ENCODE peak calls at places on chromosomes 2 and 18, in nine cellular contexts. One of them, this sample, is unnamed.

GRCh38 chr2:69118609-69119008 is 105.6 kb downstream of the ANTXR1 start:
- DNase-seq in GM12865: no peak
- DNase-seq in GM23338: no peak
- DNase-seq in tibial nerve: no peak
- DNase-seq in fibroblast of lung: peak; percentile 45
- DNase-seq in heart left ventricle: no peak
- DNase-seq in AG04450: no peak
- DNase-seq in lower leg skin: no peak
- DNase-seq in GM23248: peak; percentile 44
- DNase-seq in this sample: peak; percentile 32

GRCh38 chr2:14148186-14148585 is 484.3 kb upstream of the LRATD1 start:
- DNase-seq in GM12865: no peak
- DNase-seq in GM23338: no peak
- DNase-seq in tibial nerve: no peak
- DNase-seq in fibroblast of lung: peak; percentile 81
- DNase-seq in heart left ventricle: no peak
- DNase-seq in AG04450: no peak
- DNase-seq in lower leg skin: no peak
- DNase-seq in GM23248: no peak
- DNase-seq in this sample: peak; percentile 8

GRCh38 chr2:45836316-45836715 is 184.8 kb downstream of the PRKCE start:
- DNase-seq in GM12865: no peak
- DNase-seq in GM23338: peak; percentile 17
- DNase-seq in tibial nerve: no peak
- DNase-seq in fibroblast of lung: no peak
- DNase-seq in heart left ventricle: no peak
- DNase-seq in AG04450: no peak
- DNase-seq in lower leg skin: peak; percentile 53
- DNase-seq in GM23248: no peak
- DNase-seq in this sample: no peak

GRCh38 chr2:37344453-37345361 is at the start of gene QPCT:
- DNase-seq in GM12865: peak; percentile 19
- DNase-seq in GM23338: peak; percentile 46
- DNase-seq in tibial nerve: peak; percentile 16
- DNase-seq in fibroblast of lung: peak; percentile 11
- DNase-seq in heart left ventricle: peak; percentile 47
- DNase-seq in AG04450: no peak
- DNase-seq in lower leg skin: peak; percentile 91
- DNase-seq in GM23248: peak; percentile 80
- DNase-seq in this sample: peak; percentile 59

GRCh38 chr18:79523221-79523737 is 127.5 kb downstream of the NFATC1 start:
- DNase-seq in GM12865: peak; percentile 35
- DNase-seq in GM23338: no peak
- DNase-seq in tibial nerve: no peak
- DNase-seq in fibroblast of lung: no peak
- DNase-seq in heart left ventricle: no peak
- DNase-seq in AG04450: no peak
- DNase-seq in lower leg skin: no peak
- DNase-seq in GM23248: no peak
- DNase-seq in this sample: no peak

GRCh38 chr2:154466226-154466625 is 232.3 kb upstream of the KCNJ3 start:
- DNase-seq in GM12865: no peak
- DNase-seq in GM23338: no peak
- DNase-seq in tibial nerve: no peak
- DNase-seq in fibroblast of lung: no peak
- DNase-seq in heart left ventricle: no peak
- DNase-seq in AG04450: no peak
- DNase-seq in lower leg skin: no peak
- DNase-seq in GM23248: no peak
- DNase-seq in this sample: no peak

GRCh38 chr2:172052000-172052983 is 33.0 kb upstream of the DLX1 start:
- DNase-seq in GM12865: no peak
- DNase-seq in GM23338: no peak
- DNase-seq in tibial nerve: no peak
- DNase-seq in fibroblast of lung: peak; percentile 73
- DNase-seq in heart left ventricle: no peak
- DNase-seq in AG04450: no peak
- DNase-seq in lower leg skin: no peak
- DNase-seq in GM23248: no peak
- DNase-seq in this sample: no peak

GRCh38 chr18:43422483-43422882 is 145.2 kb upstream of the SYT4 start:
- DNase-seq in GM12865: no peak
- DNase-seq in GM23338: peak; percentile 63
- DNase-seq in tibial nerve: no peak
- DNase-seq in fibroblast of lung: peak; percentile 10
- DNase-seq in heart left ventricle: no peak
- DNase-seq in AG04450: no peak
- DNase-seq in lower leg skin: no peak
- DNase-seq in GM23248: peak; percentile 8
- DNase-seq in this sample: peak; percentile 31

GRCh38 chr2:231190531-231191197 is 7.8 kb upstream of the ARMC9 start:
- DNase-seq in GM12865: no peak
- DNase-seq in GM23338: peak; percentile 83
- DNase-seq in tibial nerve: no peak
- DNase-seq in fibroblast of lung: peak; percentile 48
- DNase-seq in heart left ventricle: peak; percentile 72
- DNase-seq in AG04450: no peak
- DNase-seq in lower leg skin: peak; percentile 87
- DNase-seq in GM23248: peak; percentile 54
- DNase-seq in this sample: peak; percentile 28

GRCh38 chr2:2825516-2826208 is 494.6 kb upstream of the MYT1L start:
- DNase-seq in GM12865: no peak
- DNase-seq in GM23338: no peak
- DNase-seq in tibial nerve: no peak
- DNase-seq in fibroblast of lung: no peak
- DNase-seq in heart left ventricle: peak; percentile 7
- DNase-seq in AG04450: no peak
- DNase-seq in lower leg skin: peak; percentile 73
- DNase-seq in GM23248: no peak
- DNase-seq in this sample: no peak

GRCh38 chr2:54663424-54664030 is 59.9 kb upstream of the EML6 start:
- DNase-seq in GM12865: no peak
- DNase-seq in GM23338: no peak
- DNase-seq in tibial nerve: no peak
- DNase-seq in fibroblast of lung: no peak
- DNase-seq in heart left ventricle: no peak
- DNase-seq in AG04450: no peak
- DNase-seq in lower leg skin: no peak
- DNase-seq in GM23248: no peak
- DNase-seq in this sample: no peak

GRCh38 chr2:58606799-58607198 is 365.7 kb upstream of the FANCL start:
- DNase-seq in GM12865: no peak
- DNase-seq in GM23338: no peak
- DNase-seq in tibial nerve: no peak
- DNase-seq in fibroblast of lung: peak; percentile 68
- DNase-seq in heart left ventricle: no peak
- DNase-seq in AG04450: no peak
- DNase-seq in lower leg skin: no peak
- DNase-seq in GM23248: peak; percentile 74
- DNase-seq in this sample: peak; percentile 0

GRCh38 chr2:105399207-105399861 is 483 bp upstream of the FHL2 start:
- DNase-seq in GM12865: no peak
- DNase-seq in GM23338: peak; percentile 71
- DNase-seq in tibial nerve: no peak
- DNase-seq in fibroblast of lung: no peak
- DNase-seq in heart left ventricle: no peak
- DNase-seq in AG04450: no peak
- DNase-seq in lower leg skin: no peak
- DNase-seq in GM23248: no peak
- DNase-seq in this sample: no peak

GRCh38 chr2:196537311-196537710 is 102.2 kb upstream of the CCDC150 start:
- DNase-seq in GM12865: no peak
- DNase-seq in GM23338: no peak
- DNase-seq in tibial nerve: no peak
- DNase-seq in fibroblast of lung: no peak
- DNase-seq in heart left ventricle: no peak
- DNase-seq in AG04450: no peak
- DNase-seq in lower leg skin: no peak
- DNase-seq in GM23248: no peak
- DNase-seq in this sample: no peak

GRCh38 chr18:79458131-79458838 is 62.6 kb downstream of the NFATC1 start:
- DNase-seq in GM12865: no peak
- DNase-seq in GM23338: no peak
- DNase-seq in tibial nerve: peak; percentile 61
- DNase-seq in fibroblast of lung: peak; percentile 64
- DNase-seq in heart left ventricle: peak; percentile 77
- DNase-seq in AG04450: peak; percentile 20
- DNase-seq in lower leg skin: peak; percentile 92
- DNase-seq in GM23248: peak; percentile 92
- DNase-seq in this sample: peak; percentile 68

GRCh38 chr2:110115291-110116032 is at the start of gene MALL:
- DNase-seq in GM12865: no peak
- DNase-seq in GM23338: peak; percentile 56
- DNase-seq in tibial nerve: no peak
- DNase-seq in fibroblast of lung: peak; percentile 45
- DNase-seq in heart left ventricle: no peak
- DNase-seq in AG04450: no peak
- DNase-seq in lower leg skin: peak; percentile 86
- DNase-seq in GM23248: peak; percentile 65
- DNase-seq in this sample: no peak

GRCh38 chr2:85009019-85009618 is 38.2 kb downstream of the KCMF1 start:
- DNase-seq in GM12865: peak; percentile 34
- DNase-seq in GM23338: no peak
- DNase-seq in tibial nerve: no peak
- DNase-seq in fibroblast of lung: no peak
- DNase-seq in heart left ventricle: no peak
- DNase-seq in AG04450: no peak
- DNase-seq in lower leg skin: no peak
- DNase-seq in GM23248: no peak
- DNase-seq in this sample: no peak

GRCh38 chr2:73265298-73266060 is 18.8 kb downstream of the FBXO41 start:
- DNase-seq in GM12865: no peak
- DNase-seq in GM23338: no peak
- DNase-seq in tibial nerve: no peak
- DNase-seq in fibroblast of lung: no peak
- DNase-seq in heart left ventricle: no peak
- DNase-seq in AG04450: no peak
- DNase-seq in lower leg skin: no peak
- DNase-seq in GM23248: no peak
- DNase-seq in this sample: no peak

GRCh38 chr18:61639886-61640285 is 252.9 kb downstream of the RNF152 start:
- DNase-seq in GM12865: no peak
- DNase-seq in GM23338: no peak
- DNase-seq in tibial nerve: no peak
- DNase-seq in fibroblast of lung: peak; percentile 58
- DNase-seq in heart left ventricle: no peak
- DNase-seq in AG04450: no peak
- DNase-seq in lower leg skin: no peak
- DNase-seq in GM23248: no peak
- DNase-seq in this sample: no peak

GRCh38 chr18:47773931-47774330 is 156.5 kb downstream of the SMAD2 start:
- DNase-seq in GM12865: no peak
- DNase-seq in GM23338: no peak
- DNase-seq in tibial nerve: no peak
- DNase-seq in fibroblast of lung: no peak
- DNase-seq in heart left ventricle: no peak
- DNase-seq in AG04450: no peak
- DNase-seq in lower leg skin: no peak
- DNase-seq in GM23248: no peak
- DNase-seq in this sample: no peak

GRCh38 chr2:200964498-200964897 is 1.0 kb upstream of the ORC2 start:
- DNase-seq in GM12865: no peak
- DNase-seq in GM23338: no peak
- DNase-seq in tibial nerve: no peak
- DNase-seq in fibroblast of lung: no peak
- DNase-seq in heart left ventricle: no peak
- DNase-seq in AG04450: no peak
- DNase-seq in lower leg skin: no peak
- DNase-seq in GM23248: no peak
- DNase-seq in this sample: no peak
- H3K4me3 ChIP-seq in GM12865: peak overlapping the region; percentile 72
- H3K4me3 ChIP-seq in GM23338: peak overlapping the region; percentile 92
- H3K4me3 ChIP-seq in tibial nerve: peak overlapping the region; percentile 82
- H3K4me3 ChIP-seq in fibroblast of lung: peak overlapping the region; percentile 89
- H3K4me3 ChIP-seq in heart left ventricle: no peak overlapping the region
- H3K4me3 ChIP-seq in AG04450: peak overlapping the region; percentile 94
- H3K4me3 ChIP-seq in lower leg skin: peak overlapping the region; percentile 70
- H3K4me3 ChIP-seq in GM23248: peak overlapping the region; percentile 97
- H3K4me3 ChIP-seq in this sample: peak overlapping the region; percentile 97

GRCh38 chr2:186569906-186570305 is 19.9 kb upstream of the ITGAV start:
- DNase-seq in GM12865: no peak
- DNase-seq in GM23338: peak; percentile 22
- DNase-seq in tibial nerve: no peak
- DNase-seq in fibroblast of lung: no peak
- DNase-seq in heart left ventricle: no peak
- DNase-seq in AG04450: no peak
- DNase-seq in lower leg skin: no peak
- DNase-seq in GM23248: no peak
- DNase-seq in this sample: no peak
- H3K4me3 ChIP-seq in GM12865: no peak overlapping the region
- H3K4me3 ChIP-seq in GM23338: no peak overlapping the region
- H3K4me3 ChIP-seq in tibial nerve: no peak overlapping the region
- H3K4me3 ChIP-seq in fibroblast of lung: no peak overlapping the region
- H3K4me3 ChIP-seq in heart left ventricle: no peak overlapping the region
- H3K4me3 ChIP-seq in AG04450: no peak overlapping the region
- H3K4me3 ChIP-seq in lower leg skin: no peak overlapping the region
- H3K4me3 ChIP-seq in GM23248: no peak overlapping the region
- H3K4me3 ChIP-seq in this sample: no peak overlapping the region

GRCh38 chr2:34481542-34481941 is 882.4 kb upstream of the FAM98A start:
- DNase-seq in GM12865: no peak
- DNase-seq in GM23338: no peak
- DNase-seq in tibial nerve: no peak
- DNase-seq in fibroblast of lung: no peak
- DNase-seq in heart left ventricle: no peak
- DNase-seq in AG04450: no peak
- DNase-seq in lower leg skin: no peak
- DNase-seq in GM23248: no peak
- DNase-seq in this sample: no peak

GRCh38 chr2:34492781-34493455 is 893.8 kb upstream of the FAM98A start:
- DNase-seq in GM12865: no peak
- DNase-seq in GM23338: no peak
- DNase-seq in tibial nerve: no peak
- DNase-seq in fibroblast of lung: no peak
- DNase-seq in heart left ventricle: no peak
- DNase-seq in AG04450: no peak
- DNase-seq in lower leg skin: no peak
- DNase-seq in GM23248: no peak
- DNase-seq in this sample: no peak

DNA sequence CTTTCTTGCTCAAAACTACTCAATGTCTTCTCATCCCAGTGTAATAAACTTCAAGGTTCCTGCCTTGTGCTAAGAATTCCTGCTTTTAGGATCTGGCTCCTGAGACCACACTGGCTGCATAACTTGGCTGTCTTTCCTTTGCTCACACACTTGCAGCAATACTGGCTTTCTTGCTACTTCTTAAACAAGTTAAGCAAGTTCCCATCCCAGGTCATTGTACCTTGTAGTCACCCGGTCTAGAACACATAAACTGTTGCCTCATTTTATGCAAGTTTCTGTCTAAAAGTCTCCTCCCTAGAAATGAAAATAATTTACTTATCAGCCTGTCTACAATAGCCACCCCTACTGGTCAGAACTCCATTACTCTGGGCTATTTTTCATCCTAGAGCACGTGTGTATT is 887.8 kb upstream of the FAM98A start:
- DNase-seq in GM12865: no peak
- DNase-seq in GM23338: no peak
- DNase-seq in tibial nerve: no peak
- DNase-seq in fibroblast of lung: no peak
- DNase-seq in heart left ventricle: no peak
- DNase-seq in AG04450: no peak
- DNase-seq in lower leg skin: no peak
- DNase-seq in GM23248: no peak
- DNase-seq in this sample: no peak
- H3K4me3 ChIP-seq in GM12865: no peak overlapping the region
- H3K4me3 ChIP-seq in GM23338: no peak overlapping the region
- H3K4me3 ChIP-seq in tibial nerve: no peak overlapping the region
- H3K4me3 ChIP-seq in fibroblast of lung: no peak overlapping the region
- H3K4me3 ChIP-seq in heart left ventricle: no peak overlapping the region
- H3K4me3 ChIP-seq in AG04450: no peak overlapping the region
- H3K4me3 ChIP-seq in lower leg skin: no peak overlapping the region
- H3K4me3 ChIP-seq in GM23248: no peak overlapping the region
- H3K4me3 ChIP-seq in this sample: no peak overlapping the region

GRCh38 chr2:144448389-144449027 is 71.4 kb downstream of the ZEB2 start:
- DNase-seq in GM12865: no peak
- DNase-seq in GM23338: no peak
- DNase-seq in tibial nerve: no peak
- DNase-seq in fibroblast of lung: no peak
- DNase-seq in heart left ventricle: no peak
- DNase-seq in AG04450: no peak
- DNase-seq in lower leg skin: no peak
- DNase-seq in GM23248: no peak
- DNase-seq in this sample: no peak
- H3K4me3 ChIP-seq in GM12865: peak overlapping the region; percentile 39
- H3K4me3 ChIP-seq in GM23338: no peak overlapping the region
- H3K4me3 ChIP-seq in tibial nerve: peak overlapping the region; percentile 16
- H3K4me3 ChIP-seq in fibroblast of lung: peak overlapping the region; percentile 8
- H3K4me3 ChIP-seq in heart left ventricle: no peak overlapping the region
- H3K4me3 ChIP-seq in AG04450: no peak overlapping the region
- H3K4me3 ChIP-seq in lower leg skin: no peak overlapping the region
- H3K4me3 ChIP-seq in GM23248: no peak overlapping the region
- H3K4me3 ChIP-seq in this sample: no peak overlapping the region

This sample was measured in brain microvascular endothelial cell.